ENCODE peak calls at places on chromosomes 12 and 14, in four cellular contexts. D is neuronal stem cell, F is foreskin fibroblast, H is left lung. R is an unnamed sample.

GRCh38 chr12:75889214-75889613 is 142.4 kb downstream of the PHLDA1 start:
- DNase-seq in D (no peak), F (no peak), H (no peak), R (no peak)

GRCh38 chr12:55708695-55709233 is 1.1 kb upstream of the ITGA7 start:
- DNase-seq in D (no peak), F (no peak), H (peak), R (no peak)

GRCh38 chr14:80310950-80311349 is 99.6 kb upstream of the DIO2 start:
- DNase-seq in D (no peak), F (peak), H (no peak), R (no peak)

GRCh38 chr12:32309811-32310755 is 89.3 kb upstream of the FGD4 start:
- DNase-seq in D (no peak), F (no peak), H (no peak), R (peak)

GRCh38 chr14:73661872-73662271 is 17.1 kb downstream of the DNAL1 start:
- DNase-seq in D (no peak), F (no peak), H (no peak), R (no peak)

GRCh38 chr12:6966351-6966750 is 4.1 kb downstream of the PHB2 start:
- DNase-seq in D (no peak), F (peak), H (no peak), R (no peak)

GRCh38 chr14:105244334-105244733 is 4.0 kb upstream of the BTBD6 start:
- DNase-seq in D (no peak), F (no peak), H (peak), R (no peak)

GRCh38 chr12:69254046-69254445 is 14.7 kb downstream of the CPSF6 start:
- DNase-seq in D (peak), F (no peak), H (no peak), R (no peak)

GRCh38 chr14:65224799-65225198 is 122.5 kb upstream of the MAX start:
- DNase-seq in D (no peak), F (no peak), H (no peak), R (no peak)

GRCh38 chr12:27975222-27976136 is 2.9 kb upstream of the PTHLH start:
- DNase-seq in D (peak), F (no peak), H (peak), R (peak)

GRCh38 chr14:64764641-64765520 is 60.7 kb downstream of the PLEKHG3 start:
- DNase-seq in D (peak), F (peak), H (peak), R (peak)

GRCh38 chr12:95204141-95204866 is 13.0 kb downstream of the FGD6 start:
- DNase-seq in D (no peak), F (peak), H (no peak), R (no peak)

GRCh38 chr12:6200266-6201198 is at the start of gene CD9:
- DNase-seq in D (no peak), F (peak), H (peak), R (peak)

GRCh38 chr14:104438166-104438887 is 141.2 kb upstream of the C14orf180 start:
- DNase-seq in D (no peak), F (no peak), H (peak), R (no peak)

GRCh38 chr12:95805864-95806669 is 15.5 kb upstream of the NTN4 start:
- DNase-seq in D (no peak), F (peak), H (no peak), R (no peak)

GRCh38 chr12:49796155-49796554 is 32.1 kb downstream of the NCKAP5L start:
- DNase-seq in D (no peak), F (no peak), H (no peak), R (no peak)

GRCh38 chr12:85865905-85866304 is 8.2 kb upstream of the NTS start:
- DNase-seq in D (no peak), F (peak), H (no peak), R (no peak)

GRCh38 chr12:124175731-124176130 is 119.2 kb upstream of the RFLNA start:
- DNase-seq in D (no peak), F (no peak), H (no peak), R (no peak)

GRCh38 chr12:124179936-124180605 is 114.8 kb upstream of the RFLNA start:
- DNase-seq in D (no peak), F (no peak), H (no peak), R (peak)

GRCh38 chr12:124177951-124178316 is 117.0 kb upstream of the RFLNA start:
- DNase-seq in D (no peak), F (no peak), H (no peak), R (no peak)

GRCh38 chr12:124174949-124175348 is 119.9 kb upstream of the RFLNA start:
- DNase-seq in D (no peak), F (peak), H (no peak), R (no peak)

GRCh38 chr12:124177276-124177950 is 117.5 kb upstream of the RFLNA start:
- DNase-seq in D (no peak), F (no peak), H (no peak), R (no peak)
- H3K4me3 ChIP-seq in D (no peak), F (no peak), H (no peak), R (no peak)

GRCh38 chr12:111406474-111407370 is 999 bp downstream of the SH2B3 start:
- DNase-seq in D (no peak), F (no peak), H (peak), R (no peak)

GRCh38 chr12:111408686-111409402 is 3.1 kb downstream of the SH2B3 start:
- DNase-seq in D (no peak), F (no peak), H (no peak), R (no peak)

GRCh38 chr12:111405856-111406473 is at the start of gene SH2B3:
- DNase-seq in D (no peak), F (no peak), H (no peak), R (peak)

GRCh38 chr12:111408116-111408440 is 2.4 kb downstream of the SH2B3 start:
- DNase-seq in D (no peak), F (no peak), H (no peak), R (no peak)

GRCh38 chr12:111407371-111408115 is 1.8 kb downstream of the SH2B3 start:
- DNase-seq in D (no peak), F (no peak), H (no peak), R (peak)
- H3K4me3 ChIP-seq in D (peak), F (peak), H (peak), R (peak)

GRCh38 chr12:113152835-113153814 is 3.6 kb downstream of the CFAP73 start:
- DNase-seq in D (no peak), F (peak), H (peak), R (peak)

GRCh38 chr12:113155641-113156040 is 6.1 kb downstream of the CFAP73 start:
- DNase-seq in D (no peak), F (no peak), H (no peak), R (no peak)

GRCh38 chr12:113155060-113155459 is 5.5 kb downstream of the CFAP73 start:
- DNase-seq in D (no peak), F (no peak), H (no peak), R (no peak)

GRCh38 chr12:113152196-113152834 is 2.8 kb downstream of the CFAP73 start:
- DNase-seq in D (no peak), F (no peak), H (no peak), R (no peak)

GRCh38 chr12:113154351-113154973 is 4.9 kb downstream of the CFAP73 start:
- DNase-seq in D (no peak), F (peak), H (no peak), R (peak)
- H3K4me3 ChIP-seq in D (no peak), F (peak), H (no peak), R (no peak)

GRCh38 chr12:70609203-70609602 is 28.0 kb downstream of the PTPRB start:
- DNase-seq in D (no peak), F (no peak), H (no peak), R (no peak)

GRCh38 chr12:70606001-70606400 is 31.2 kb downstream of the PTPRB start:
- DNase-seq in D (no peak), F (peak), H (no peak), R (no peak)

GRCh38 chr12:70609739-70610491 is 27.3 kb downstream of the PTPRB start:
- DNase-seq in D (no peak), F (peak), H (peak), R (peak)

GRCh38 chr12:70607107-70607506 is 30.1 kb downstream of the PTPRB start:
- DNase-seq in D (no peak), F (no peak), H (no peak), R (no peak)

GRCh38 chr12:70608184-70608583 is 29.0 kb downstream of the PTPRB start:
- DNase-seq in D (no peak), F (no peak), H (no peak), R (no peak)
- H3K4me3 ChIP-seq in D (no peak), F (no peak), H (no peak), R (no peak)

DNA sequence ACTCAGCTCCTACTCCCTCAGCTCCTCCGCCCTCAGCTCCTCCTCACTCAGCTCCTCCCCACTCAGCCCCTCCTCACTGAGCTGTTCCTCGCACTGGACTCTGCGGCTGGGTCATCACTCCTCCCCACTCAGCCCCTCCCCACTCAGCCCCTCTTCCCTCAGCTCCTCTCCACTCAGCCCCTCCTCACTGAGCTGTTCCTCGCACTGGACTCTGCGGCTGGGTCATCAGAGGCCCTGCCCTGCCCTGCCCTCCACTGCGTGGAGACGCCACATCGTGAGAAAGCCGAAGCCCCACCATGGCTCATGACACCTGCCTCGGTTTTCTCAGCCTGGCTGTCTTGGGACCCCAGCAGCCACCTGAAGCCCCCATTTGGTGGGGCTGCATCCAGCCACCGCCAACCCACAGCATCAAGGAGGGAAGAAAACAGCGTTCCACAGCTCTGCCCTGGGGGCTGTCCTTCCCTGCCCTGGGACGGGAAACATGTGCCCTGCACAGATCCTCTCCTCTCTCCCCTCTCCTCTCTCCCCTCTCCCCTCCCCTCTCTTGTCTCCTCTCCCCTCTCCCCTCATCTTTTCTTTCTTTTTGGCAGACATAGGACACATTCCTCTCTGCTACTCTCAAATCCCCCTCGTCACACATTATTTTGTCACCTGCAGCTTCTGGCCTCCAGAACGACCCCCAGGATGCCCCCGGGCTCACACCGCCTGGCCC is 17.7 kb downstream of the NOC4L start:
- DNase-seq in D (no peak), F (no peak), H (peak), R (no peak)
- H3K4me3 ChIP-seq in D (no peak), F (no peak), H (no peak), R (no peak)

GRCh38 chr14:51428981-51429380 is 188.9 kb downstream of the TMX1 start:
- DNase-seq in D (no peak), F (no peak), H (no peak), R (no peak)
- H3K4me3 ChIP-seq in D (no peak), F (no peak), H (no peak), R (no peak)

DNA sequence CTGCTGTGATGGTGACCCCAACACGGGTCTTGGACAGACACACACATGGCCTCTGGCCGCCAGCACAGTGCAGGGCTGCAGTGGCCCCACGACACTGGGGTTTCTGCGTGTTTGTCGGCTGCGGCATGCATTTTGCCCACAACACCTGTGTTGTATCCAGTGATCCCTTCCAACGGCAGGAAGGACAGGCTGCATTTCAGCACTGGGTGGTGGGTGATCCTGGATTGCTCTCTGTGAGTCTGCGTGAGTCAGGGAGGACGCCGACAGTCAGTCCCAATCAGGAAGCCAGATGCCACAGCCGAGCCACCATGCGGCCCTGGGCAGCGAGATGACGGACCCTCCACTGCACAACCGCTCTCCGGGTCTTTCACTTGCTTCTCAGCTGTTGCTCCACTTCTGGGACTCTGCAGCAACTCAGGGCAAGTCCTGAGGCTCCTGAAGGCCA is 20.6 kb downstream of the LRTM2 start:
- DNase-seq in D (no peak), F (no peak), H (peak), R (no peak)
- H3K4me3 ChIP-seq in D (no peak), F (no peak), H (no peak), R (no peak)

DNA sequence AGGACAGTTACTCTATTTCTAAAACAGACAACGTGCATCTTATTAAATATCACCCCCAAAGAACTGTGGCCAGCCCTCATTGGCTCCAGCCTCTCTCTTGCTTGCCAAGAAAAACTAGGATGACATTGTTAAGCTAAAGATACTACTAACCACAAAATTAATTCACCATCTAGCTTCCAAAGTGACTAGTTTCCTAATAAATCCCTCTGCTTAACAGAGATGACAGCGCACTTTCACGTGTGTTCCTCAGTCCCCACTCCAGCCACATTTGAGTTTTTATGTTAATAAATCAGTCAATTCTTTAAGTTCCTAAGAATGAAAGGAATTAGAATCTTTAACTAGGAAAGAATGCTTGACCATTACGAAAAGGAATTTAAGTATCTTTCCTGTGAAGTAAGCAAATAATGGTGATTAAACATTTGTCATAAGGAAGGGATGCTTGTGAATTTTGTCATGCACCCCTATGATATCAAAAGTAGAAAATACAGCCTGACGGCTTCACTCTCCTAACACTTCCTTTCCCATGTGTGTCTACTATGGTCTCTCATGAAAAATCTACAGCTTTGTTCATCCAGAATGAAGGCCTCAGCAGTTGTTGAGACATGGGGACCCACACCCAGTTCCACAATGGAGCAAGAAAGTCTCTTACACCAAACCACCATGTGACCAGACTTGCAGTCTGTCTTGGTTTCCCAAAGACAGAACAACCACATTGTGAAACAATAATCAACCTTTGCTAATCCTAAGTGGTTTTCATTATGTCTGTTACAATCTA is 8.1 kb downstream of the CORO1C start:
- DNase-seq in D (no peak), F (peak), H (no peak), R (no peak)
- H3K4me3 ChIP-seq in D (no peak), F (peak), H (no peak), R (no peak)

DNA sequence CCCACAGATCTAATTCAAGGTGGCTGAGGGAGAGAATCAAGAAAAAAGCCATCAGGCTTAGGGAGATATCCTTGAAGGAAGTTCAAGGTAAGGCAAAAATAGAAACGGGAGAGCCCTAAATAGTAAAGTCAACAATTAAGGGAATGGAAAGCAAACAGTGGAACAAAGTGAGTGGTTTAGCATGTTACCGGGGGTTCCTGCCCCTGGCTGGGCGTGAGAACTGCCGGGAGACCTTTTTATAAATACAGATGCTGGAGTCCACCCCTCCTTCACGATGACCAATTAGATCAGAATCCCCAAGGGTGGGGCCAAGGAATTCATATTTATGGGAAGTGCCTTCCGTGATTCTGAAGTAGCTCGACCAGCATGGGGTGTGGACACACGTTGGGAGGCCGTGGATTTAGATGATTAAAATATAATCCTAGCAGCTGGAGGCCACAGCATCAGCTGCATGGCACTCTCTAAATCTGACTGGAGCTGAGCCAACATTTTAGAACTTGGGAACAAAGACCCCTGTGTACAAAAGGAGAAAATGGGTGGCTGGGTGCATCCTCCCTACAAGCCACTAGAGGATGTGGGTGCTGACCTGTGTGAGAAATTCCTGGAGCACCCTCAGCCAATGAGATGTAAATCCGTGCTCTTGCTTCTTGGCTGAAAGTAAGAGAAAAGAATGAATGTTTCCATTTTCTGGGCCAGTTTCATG is 87.8 kb downstream of the SRRM4 start:
- DNase-seq in D (no peak), F (no peak), H (no peak), R (no peak)
- H3K4me3 ChIP-seq in D (no peak), F (no peak), H (no peak), R (no peak)

DNA sequence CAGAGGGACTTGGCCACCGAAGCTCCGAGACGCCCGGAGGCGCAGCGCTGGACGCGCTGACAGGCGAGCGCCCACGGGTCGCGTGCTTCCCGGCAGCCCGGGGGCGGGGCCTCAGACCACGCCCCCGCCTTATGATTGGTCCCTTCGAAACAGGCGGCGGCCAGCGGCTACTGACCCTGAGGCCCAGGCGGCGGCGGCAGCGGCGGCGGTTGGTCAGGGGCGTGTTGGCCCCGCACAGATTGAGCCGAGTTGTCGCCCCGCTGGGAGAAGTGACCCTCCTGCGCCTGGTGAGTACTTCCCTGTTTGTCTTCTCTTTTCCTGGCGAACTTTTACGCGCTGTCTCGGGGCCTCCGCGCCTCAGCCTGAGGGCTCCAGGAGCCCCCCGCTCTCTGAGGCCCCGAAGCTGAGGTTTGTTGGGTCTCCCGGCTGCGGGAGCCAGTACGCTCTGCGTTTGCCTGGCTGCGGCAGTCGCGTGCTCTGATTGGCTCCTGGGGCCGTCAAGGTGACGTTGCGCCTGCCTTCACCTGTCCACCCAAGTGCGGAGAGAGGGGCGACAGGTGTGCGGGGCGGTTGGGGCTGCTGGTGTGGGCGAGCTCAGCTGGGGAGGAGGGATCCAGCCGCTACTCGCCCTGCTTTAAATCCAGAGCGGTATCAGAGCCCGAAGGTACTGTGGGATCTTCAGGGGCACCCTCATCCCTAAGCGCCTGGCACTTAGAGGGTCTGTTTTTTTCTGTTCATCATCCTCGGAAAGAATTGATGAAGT is at the start of gene GAS2L3:
- DNase-seq in D (peak), F (peak), H (peak), R (peak)
- H3K4me3 ChIP-seq in D (peak), F (peak), H (peak), R (peak)

R was measured in BE2C.